ENCODE peak calls at places on chromosomes 13 and 19, in nine cellular contexts. N is A549, X is brain microvascular endothelial cell, Q is GM12864, P is choroid plexus epithelial cell, R is HepG2, Y is heart left ventricle, C is fibroblast of the aortic adventitia, D is Caco-2. O is an unnamed sample.

GRCh38 chr19:48696353-48697010 is 711 bp downstream of the FUT2 start:
- DNase-seq in N (no peak), X (no peak), Q (no peak), P (no peak), R (no peak), Y (no peak), C (no peak), D (no peak), O (no peak)

GRCh38 chr13:106182404-106182803 is 353.1 kb downstream of the EFNB2 start:
- DNase-seq in N (peak), X (peak), Q (no peak), P (peak), R (no peak), Y (no peak), C (peak), D (no peak), O (no peak)

GRCh38 chr13:28252547-28252946 is 114.2 kb downstream of the PAN3 start:
- DNase-seq in N (no peak), X (no peak), Q (no peak), P (no peak), R (no peak), Y (no peak), C (no peak), D (no peak), O (no peak)

GRCh38 chr19:51719251-51719901 is 4.4 kb downstream of the HAS1 start:
- DNase-seq in N (no peak), X (no peak), Q (no peak), P (no peak), R (no peak), Y (no peak), C (no peak), D (no peak), O (no peak)

GRCh38 chr19:13839193-13839937 is 37.6 kb upstream of the NANOS3 start:
- DNase-seq in N (peak), X (no peak), Q (peak), P (peak), R (no peak), Y (peak), C (peak), D (no peak), O (peak)

GRCh38 chr19:5364674-5365073 is 24.1 kb upstream of the PTPRS start:
- DNase-seq in N (no peak), X (no peak), Q (no peak), P (no peak), R (no peak), Y (no peak), C (no peak), D (no peak), O (no peak)

GRCh38 chr13:79393564-79394249 is 12.3 kb downstream of the RBM26 start:
- DNase-seq in N (no peak), X (peak), Q (peak), P (peak), R (peak), Y (no peak), C (no peak), D (peak), O (peak)

GRCh38 chr13:74131206-74131605 is 3.0 kb downstream of the KLF12 start:
- DNase-seq in N (no peak), X (no peak), Q (no peak), P (peak), R (peak), Y (no peak), C (peak), D (no peak), O (no peak)

GRCh38 chr19:28706693-28707092 is 506.3 kb downstream of the UQCRFS1 start:
- DNase-seq in N (no peak), X (no peak), Q (no peak), P (peak), R (no peak), Y (no peak), C (no peak), D (no peak), O (no peak)

GRCh38 chr19:28703400-28703956 is 509.5 kb downstream of the UQCRFS1 start:
- DNase-seq in N (no peak), X (no peak), Q (no peak), P (no peak), R (no peak), Y (no peak), C (no peak), D (no peak), O (no peak)

GRCh38 chr19:28700176-28700575 is 512.8 kb downstream of the UQCRFS1 start:
- DNase-seq in N (no peak), X (no peak), Q (no peak), P (peak), R (no peak), Y (no peak), C (peak), D (no peak), O (no peak)

GRCh38 chr19:28701491-28701890 is 511.5 kb downstream of the UQCRFS1 start:
- DNase-seq in N (no peak), X (no peak), Q (no peak), P (peak), R (no peak), Y (no peak), C (peak), D (no peak), O (no peak)

GRCh38 chr19:28705008-28705407 is 507.9 kb downstream of the UQCRFS1 start:
- DNase-seq in N (peak), X (peak), Q (no peak), P (peak), R (peak), Y (no peak), C (peak), D (no peak), O (no peak)
- TF ChIP-seq CTCF in N (no peak), X (peak), Q (no peak), P (peak), R (no peak), Y (no peak), C (peak), D (peak), O (no peak)

DNA sequence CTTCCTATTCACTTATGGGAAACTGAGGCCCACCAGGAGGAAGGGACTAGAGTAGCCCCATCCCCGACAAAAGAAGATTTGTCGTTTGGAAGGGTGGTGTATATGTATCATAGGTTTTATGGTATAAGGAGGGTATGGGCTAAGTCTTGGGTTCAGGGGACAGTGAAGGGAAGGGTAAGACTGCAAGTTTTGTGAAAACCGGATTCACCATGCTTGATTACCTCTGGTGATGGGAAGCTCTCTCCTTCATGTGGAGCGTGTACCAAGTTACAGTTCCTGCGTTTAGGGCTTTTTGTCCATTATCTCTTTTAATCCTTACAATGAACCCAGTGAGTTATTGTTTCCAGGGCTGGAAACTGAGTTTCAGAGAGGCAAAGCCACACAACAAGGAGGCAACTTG is 3.8 kb downstream of the VASP start:
- DNase-seq in N (no peak), X (no peak), Q (no peak), P (no peak), R (no peak), Y (no peak), C (no peak), D (no peak), O (no peak)
- H3K4me3 ChIP-seq in N (no peak), X (no peak), Q (no peak), P (no peak), R (no peak), Y (no peak), C (no peak), D (no peak), O (peak)

GRCh38 chr19:41956621-41957020 is 2.5 kb downstream of the RABAC1 start:
- DNase-seq in N (no peak), X (no peak), Q (no peak), P (no peak), R (no peak), Y (no peak), C (no peak), D (no peak), O (peak)
- TF ChIP-seq CTCF in N (no peak), X (no peak), Q (no peak), P (no peak), R (no peak), Y (no peak), C (no peak), D (no peak), O (no peak)

GRCh38 chr13:113863511-113864302 is at the start of gene GAS6:
- DNase-seq in N (peak), X (no peak), Q (no peak), P (peak), R (no peak), Y (peak), C (peak), D (peak), O (no peak)

GRCh38 chr13:113861433-113862030 is 2.3 kb downstream of the GAS6 start:
- DNase-seq in N (no peak), X (no peak), Q (no peak), P (no peak), R (no peak), Y (no peak), C (no peak), D (no peak), O (no peak)

GRCh38 chr13:113864303-113864890 is 521 bp upstream of the GAS6 start:
- DNase-seq in N (no peak), X (no peak), Q (no peak), P (no peak), R (no peak), Y (no peak), C (peak), D (no peak), O (no peak)

GRCh38 chr13:113862191-113862765 is 1.6 kb downstream of the GAS6 start:
- DNase-seq in N (no peak), X (no peak), Q (no peak), P (no peak), R (no peak), Y (no peak), C (no peak), D (no peak), O (no peak)

GRCh38 chr13:113862766-113863510 is 938 bp downstream of the GAS6 start:
- DNase-seq in N (no peak), X (no peak), Q (no peak), P (peak), R (no peak), Y (peak), C (peak), D (no peak), O (no peak)
- H3K4me3 ChIP-seq in N (peak), X (peak), Q (peak), P (peak), R (no peak), Y (peak), C (peak), D (peak), O (peak)

GRCh38 chr19:58519087-58519354 is 589 bp downstream of the ZBTB45 start:
- DNase-seq in N (peak), X (peak), Q (no peak), P (peak), R (peak), Y (peak), C (peak), D (peak), O (no peak)
- TF ChIP-seq CTCF in N (no peak), X (peak), Q (peak), P (peak), R (peak), Y (peak), C (peak), D (peak), O (peak)

GRCh38 chr13:46160474-46161066 is 21.4 kb downstream of the LCP1 start:
- DNase-seq in N (peak), X (peak), Q (no peak), P (peak), R (peak), Y (no peak), C (peak), D (no peak), O (no peak)
- H3K4me3 ChIP-seq in N (no peak), X (no peak), Q (no peak), P (no peak), R (no peak), Y (no peak), C (no peak), D (no peak), O (no peak)

DNA sequence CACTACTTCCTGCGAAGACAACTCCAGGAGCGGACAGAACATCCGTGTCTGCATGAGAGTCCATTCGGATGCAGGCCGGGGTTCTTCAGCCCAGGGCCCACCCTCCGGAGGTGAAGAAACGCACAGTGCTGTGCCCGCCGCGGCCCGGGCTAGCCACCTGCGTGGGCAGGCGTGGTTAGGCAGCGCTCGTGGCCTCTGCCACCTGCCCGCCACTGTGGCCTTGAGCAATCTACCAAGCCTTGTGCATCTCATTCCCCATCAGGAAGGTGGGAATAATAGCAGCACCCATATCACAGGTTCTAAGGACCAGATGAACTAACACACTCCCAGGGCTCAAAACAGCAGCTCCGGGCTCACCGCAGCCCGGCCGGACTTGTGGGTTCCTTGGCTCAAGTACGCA is 26.7 kb upstream of the PABPC3 start:
- DNase-seq in N (no peak), X (no peak), Q (no peak), P (no peak), R (no peak), Y (no peak), C (no peak), D (no peak), O (no peak)
- TF ChIP-seq CTCF in N (no peak), X (no peak), Q (no peak), P (no peak), R (no peak), Y (no peak), C (no peak), D (no peak), O (no peak)

GRCh38 chr19:1492474-1493006 is 1.6 kb downstream of the REEP6 start:
- DNase-seq in N (no peak), X (no peak), Q (no peak), P (no peak), R (no peak), Y (no peak), C (no peak), D (no peak), O (no peak)
- H3K4me3 ChIP-seq in N (no peak), X (no peak), Q (no peak), P (no peak), R (peak), Y (no peak), C (no peak), D (peak), O (no peak)

DNA sequence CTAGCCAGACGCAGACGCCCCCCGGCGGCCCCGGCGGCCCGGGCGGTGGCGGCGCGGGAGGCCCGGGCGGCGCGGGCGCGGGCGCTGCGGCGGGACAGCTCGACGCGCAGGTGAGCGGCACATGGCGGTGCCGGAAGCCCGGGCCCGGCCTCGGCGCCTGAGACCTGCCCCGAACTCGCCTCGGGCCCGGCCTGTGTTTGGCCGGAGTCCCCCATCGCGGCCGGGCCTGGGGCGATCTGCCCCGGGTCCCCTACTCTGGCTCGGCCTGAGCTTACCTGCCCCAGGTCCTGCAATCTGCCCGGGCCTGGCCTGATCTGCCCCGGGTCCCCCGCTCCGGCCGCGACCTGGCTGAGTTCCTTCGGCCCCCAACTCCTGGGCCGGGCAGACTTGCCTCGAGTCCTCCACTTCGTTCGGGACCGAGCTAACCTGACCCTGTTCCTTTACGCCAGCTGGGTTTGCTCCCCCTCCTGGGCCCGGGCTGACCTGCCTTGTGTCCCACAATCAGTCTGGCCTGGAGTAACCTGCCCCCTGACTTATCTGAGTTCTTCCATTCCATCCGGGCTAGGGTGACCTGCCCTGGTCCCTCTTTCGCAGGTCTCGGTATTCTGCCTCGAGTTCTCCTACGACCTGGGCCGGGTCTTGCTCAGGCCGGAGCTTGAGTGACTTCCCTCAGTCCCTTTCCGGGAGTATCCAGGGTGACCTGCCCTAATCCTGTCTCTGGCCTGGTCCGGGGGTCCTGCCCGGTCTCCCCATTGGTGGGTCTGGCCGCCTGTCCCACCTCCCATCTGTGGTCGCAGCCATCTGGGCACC is 777 bp downstream of the UPF1 start:
- DNase-seq in N (peak), X (peak), Q (no peak), P (no peak), R (peak), Y (peak), C (no peak), D (peak), O (peak)
- TF ChIP-seq CTCF in N (no peak), X (peak), Q (peak), P (peak), R (peak), Y (no peak), C (peak), D (peak), O (no peak)

DNA sequence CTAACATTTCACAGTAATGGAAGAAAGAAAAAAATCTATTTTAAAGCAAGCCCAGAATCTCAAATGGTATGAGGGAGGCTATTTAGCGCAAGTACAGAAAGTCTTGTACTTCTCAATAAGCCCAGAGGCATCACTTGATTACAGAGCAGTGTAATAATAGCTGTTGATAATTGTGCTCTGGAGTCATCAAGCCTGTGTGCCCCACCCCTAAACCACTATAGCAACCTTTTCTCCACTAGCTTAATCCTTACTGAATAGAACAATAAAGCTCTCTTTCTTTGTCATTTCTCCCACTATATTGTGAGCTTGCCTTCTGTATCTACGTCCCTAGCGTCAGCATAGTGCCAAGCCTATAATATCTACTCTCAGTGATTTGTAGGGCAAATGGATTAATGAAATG is 56.6 kb downstream of the FREM2 start:
- DNase-seq in N (no peak), X (no peak), Q (no peak), P (no peak), R (no peak), Y (no peak), C (no peak), D (no peak), O (no peak)
- H3K4me3 ChIP-seq in N (no peak), X (no peak), Q (no peak), P (no peak), R (no peak), Y (no peak), C (no peak), D (no peak), O (no peak)

O was measured in spleen.